ENCODE peak calls at places on chromosomes 12 and 14, in seven cellular contexts. B is thoracic aorta; F is activated CD8-positive, alpha-beta memory T cell treated with anti-CD3 and anti-CD28 coated beads, Interleukin-2, amount 50 U/mL, for 48 hours; G is stimulated activated CD8-positive, alpha-beta memory T cell treated with anti-CD3 and anti-CD28 coated beads, Interleukin-7, amount 100 ng/mL, for 4 hours; L is T47D; J is GM03348; S is erythroblast. D is an unnamed sample.

GRCh38 chr14:74620497-74620921 is 8.5 kb upstream of the LTBP2 start:
- DNase-seq in B (no peak), F (peak; percentile 63), G (peak; percentile 28), L (no peak), J (peak; percentile 78), S (peak; percentile 63), D (no peak)

GRCh38 chr12:26539131-26539530 is 293.9 kb downstream of the ITPR2 start:
- DNase-seq in B (no peak), F (no peak), G (no peak), L (no peak), J (no peak), S (no peak), D (no peak)

GRCh38 chr14:80901260-80901659 is 40.3 kb downstream of the CEP128 start:
- DNase-seq in B (no peak), F (no peak), G (no peak), L (no peak), J (no peak), S (no peak), D (no peak)

GRCh38 chr12:114368685-114369084 is 37.3 kb downstream of the TBX5 start:
- DNase-seq in B (no peak), F (no peak), G (no peak), L (no peak), J (peak; percentile 33), S (no peak), D (no peak)

GRCh38 chr14:20820063-20820904 is 17.6 kb upstream of the RNASE1 start:
- DNase-seq in B (no peak), F (peak; percentile 33), G (no peak), L (no peak), J (no peak), S (peak; percentile 79), D (no peak)

GRCh38 chr14:81165188-81165587 is 55.6 kb downstream of the GTF2A1 start:
- DNase-seq in B (no peak), F (no peak), G (no peak), L (no peak), J (no peak), S (no peak), D (no peak)

GRCh38 chr14:106276326-106277267 is 750.2 kb downstream of the TMEM121 start:
- DNase-seq in B (no peak), F (no peak), G (no peak), L (no peak), J (no peak), S (no peak), D (no peak)

GRCh38 chr12:116798719-116799118 is 60.6 kb downstream of the RNFT2 start:
- DNase-seq in B (no peak), F (no peak), G (no peak), L (no peak), J (no peak), S (no peak), D (no peak)

GRCh38 chr12:44947163-44947562 is 71.0 kb upstream of the NELL2 start:
- DNase-seq in B (no peak), F (no peak), G (no peak), L (no peak), J (no peak), S (no peak), D (no peak)

GRCh38 chr14:93818857-93819256 is 30.6 kb upstream of the PRIMA1 start:
- DNase-seq in B (no peak), F (no peak), G (no peak), L (no peak), J (no peak), S (no peak), D (no peak)

GRCh38 chr14:45135181-45135580 is 549 bp upstream of the FANCM start:
- DNase-seq in B (no peak), F (no peak), G (no peak), L (no peak), J (peak; percentile 5), S (peak; percentile 57), D (no peak)

GRCh38 chr12:29273178-29273843 is 107.7 kb downstream of the ERGIC2 start:
- DNase-seq in B (no peak), F (no peak), G (no peak), L (no peak), J (no peak), S (no peak), D (no peak)

GRCh38 chr12:47707905-47708543 is 2.2 kb upstream of the RPAP3 start:
- DNase-seq in B (no peak), F (no peak), G (no peak), L (no peak), J (no peak), S (no peak), D (no peak)

GRCh38 chr14:81319946-81320345 is 80.2 kb downstream of the STON2 start:
- DNase-seq in B (no peak), F (no peak), G (no peak), L (no peak), J (no peak), S (no peak), D (no peak)

GRCh38 chr14:95465936-95466335 is 50.5 kb downstream of the SYNE3 start:
- DNase-seq in B (no peak), F (no peak), G (no peak), L (no peak), J (no peak), S (no peak), D (no peak)

GRCh38 chr14:58882577-58883018 is 244.8 kb downstream of the DACT1 start:
- DNase-seq in B (no peak), F (no peak), G (no peak), L (no peak), J (peak; percentile 68), S (no peak), D (no peak)

GRCh38 chr12:61647566-61647965 is 612.6 kb upstream of the USP15 start:
- DNase-seq in B (no peak), F (no peak), G (no peak), L (no peak), J (no peak), S (no peak), D (no peak)

GRCh38 chr12:123141615-123142517 is 9.0 kb downstream of the PITPNM2 start:
- DNase-seq in B (peak; percentile 47), F (no peak), G (no peak), L (no peak), J (peak; percentile 63), S (no peak), D (no peak)

GRCh38 chr12:107337354-107338095 is 244.2 kb upstream of the CRY1 start:
- DNase-seq in B (no peak), F (no peak), G (no peak), L (no peak), J (no peak), S (no peak), D (no peak)

GRCh38 chr14:77554207-77554606 is 55.6 kb upstream of the ISM2 start:
- DNase-seq in B (no peak), F (no peak), G (no peak), L (no peak), J (no peak), S (no peak), D (no peak)

GRCh38 chr14:36665887-36666415 is 4.3 kb downstream of the PAX9 start:
- DNase-seq in B (no peak), F (no peak), G (no peak), L (no peak), J (no peak), S (no peak), D (no peak)

GRCh38 chr12:93137656-93138612 is 208.8 kb upstream of the EEA1 start:
- DNase-seq in B (no peak), F (no peak), G (no peak), L (no peak), J (peak; percentile 73), S (no peak), D (peak; percentile 43)

GRCh38 chr12:5276327-5276880 is 155.5 kb upstream of the NTF3 start:
- DNase-seq in B (no peak), F (no peak), G (no peak), L (no peak), J (no peak), S (no peak), D (no peak)

GRCh38 chr14:23640524-23641141 is 4.5 kb downstream of the DHRS2 start:
- DNase-seq in B (no peak), F (no peak), G (no peak), L (no peak), J (peak; percentile 68), S (no peak), D (no peak)

GRCh38 chr12:130490674-130491073 is 153.0 kb downstream of the PIWIL1 start:
- DNase-seq in B (no peak), F (no peak), G (no peak), L (no peak), J (no peak), S (no peak), D (no peak)

GRCh38 chr12:130087222-130087621 is 75.0 kb upstream of the FZD10 start:
- DNase-seq in B (no peak), F (no peak), G (no peak), L (no peak), J (no peak), S (no peak), D (no peak)

GRCh38 chr12:129258781-129259318 is 405.6 kb downstream of the GLT1D1 start:
- DNase-seq in B (no peak), F (no peak), G (no peak), L (no peak), J (no peak), S (no peak), D (no peak)

GRCh38 chr14:23302290-23303225 is at the start of gene PPP1R3E:
- DNase-seq in B (no peak), F (peak; percentile 92), G (peak; percentile 86), L (no peak), J (peak; percentile 77), S (peak; percentile 82), D (no peak)

GRCh38 chr12:57091633-57092528 is 3.0 kb downstream of the NAB2 start:
- DNase-seq in B (no peak), F (peak; percentile 59), G (no peak), L (no peak), J (no peak), S (no peak), D (no peak)

GRCh38 chr12:45732936-45733335 is 3.4 kb downstream of the ARID2 start:
- DNase-seq in B (no peak), F (no peak), G (no peak), L (no peak), J (no peak), S (peak; percentile 19), D (no peak)

GRCh38 chr12:111387747-111388365 is 17.9 kb upstream of the SH2B3 start:
- DNase-seq in B (no peak), F (no peak), G (no peak), L (no peak), J (no peak), S (no peak), D (no peak)

GRCh38 chr14:103738706-103739451 is 23.3 kb downstream of the ZFYVE21 start:
- DNase-seq in B (no peak), F (no peak), G (no peak), L (no peak), J (no peak), S (no peak), D (no peak)

GRCh38 chr14:76742961-76743360 is 18.3 kb upstream of the VASH1 start:
- DNase-seq in B (no peak), F (no peak), G (no peak), L (no peak), J (no peak), S (no peak), D (peak; percentile 14)

GRCh38 chr12:99390707-99391106 is 256.8 kb upstream of the GARIN6 start:
- DNase-seq in B (no peak), F (no peak), G (no peak), L (no peak), J (peak; percentile 29), S (no peak), D (no peak)

GRCh38 chr12:56377310-56377988 is 14.8 kb upstream of the APOF start:
- DNase-seq in B (no peak), F (no peak), G (no peak), L (no peak), J (peak; percentile 22), S (peak; percentile 76), D (no peak)

GRCh38 chr14:104237651-104238423 is 99.5 kb downstream of the KIF26A start:
- DNase-seq in B (no peak), F (no peak), G (no peak), L (no peak), J (no peak), S (no peak), D (no peak)

GRCh38 chr12:101361455-101361854 is 46.1 kb downstream of the ARL1 start:
- DNase-seq in B (no peak), F (no peak), G (no peak), L (no peak), J (no peak), S (no peak), D (no peak)

GRCh38 chr12:104494137-104494815 is 37.5 kb downstream of the CHST11 start:
- DNase-seq in B (peak; percentile 28), F (peak; percentile 70), G (peak; percentile 64), L (no peak), J (peak; percentile 46), S (peak; percentile 26), D (no peak)

D was measured in SIG-M5.